ENCODE peak calls at places on chromosomes 12 and 14, in four cellular contexts. One of them, this sample, is unnamed.

GRCh38 chr12:121748571-121749265 is 36.2 kb downstream of the TMEM120B start:
- DNase-seq in ovary: peak; percentile 71
- DNase-seq in astrocyte of the spinal cord: peak; percentile 89
- DNase-seq in left ventricle myocardium inferior: no peak
- DNase-seq in this sample: peak; percentile 90

GRCh38 chr12:124318336-124319020 is 23.6 kb downstream of the RFLNA start:
- DNase-seq in ovary: no peak
- DNase-seq in astrocyte of the spinal cord: no peak
- DNase-seq in left ventricle myocardium inferior: no peak
- DNase-seq in this sample: no peak

GRCh38 chr12:56257491-56258067 is 605 bp downstream of the ANKRD52 start:
- DNase-seq in ovary: no peak
- DNase-seq in astrocyte of the spinal cord: peak; percentile 39
- DNase-seq in left ventricle myocardium inferior: no peak
- DNase-seq in this sample: peak; percentile 56

GRCh38 chr12:114684098-114684869 is at the start of gene TBX3:
- DNase-seq in ovary: peak; percentile 95
- DNase-seq in astrocyte of the spinal cord: peak; percentile 100
- DNase-seq in left ventricle myocardium inferior: peak; percentile 93
- DNase-seq in this sample: peak; percentile 99

GRCh38 chr12:98697209-98697608 is 52.1 kb downstream of the APAF1 start:
- DNase-seq in ovary: no peak
- DNase-seq in astrocyte of the spinal cord: no peak
- DNase-seq in left ventricle myocardium inferior: no peak
- DNase-seq in this sample: no peak

GRCh38 chr12:93679308-93679933 is 2.2 kb downstream of the CRADD start:
- DNase-seq in ovary: no peak
- DNase-seq in astrocyte of the spinal cord: no peak
- DNase-seq in left ventricle myocardium inferior: peak; percentile 44
- DNase-seq in this sample: no peak

GRCh38 chr12:46458500-46459106 is 86.0 kb upstream of the SLC38A2 start:
- DNase-seq in ovary: no peak
- DNase-seq in astrocyte of the spinal cord: no peak
- DNase-seq in left ventricle myocardium inferior: no peak
- DNase-seq in this sample: no peak

GRCh38 chr14:102580552-102581110 is 11.8 kb upstream of the RCOR1 start:
- DNase-seq in ovary: no peak
- DNase-seq in astrocyte of the spinal cord: no peak
- DNase-seq in left ventricle myocardium inferior: no peak
- DNase-seq in this sample: peak; percentile 67

GRCh38 chr12:17579148-17580026 is 510.6 kb downstream of the RERGL start:
- DNase-seq in ovary: no peak
- DNase-seq in astrocyte of the spinal cord: no peak
- DNase-seq in left ventricle myocardium inferior: no peak
- DNase-seq in this sample: no peak

GRCh38 chr12:70646850-70647249 is 9.6 kb upstream of the PTPRB start:
- DNase-seq in ovary: no peak
- DNase-seq in astrocyte of the spinal cord: peak; percentile 61
- DNase-seq in left ventricle myocardium inferior: no peak
- DNase-seq in this sample: peak; percentile 70

GRCh38 chr14:96599076-96599475 is 96.9 kb downstream of the PAPOLA start:
- DNase-seq in ovary: no peak
- DNase-seq in astrocyte of the spinal cord: no peak
- DNase-seq in left ventricle myocardium inferior: no peak
- DNase-seq in this sample: no peak

GRCh38 chr14:73180385-73180805 is 44.1 kb downstream of the PSEN1 start:
- DNase-seq in ovary: no peak
- DNase-seq in astrocyte of the spinal cord: peak; percentile 47
- DNase-seq in left ventricle myocardium inferior: no peak
- DNase-seq in this sample: peak; percentile 58
- H3K4me3 ChIP-seq in ovary: no peak overlapping the region
- H3K4me3 ChIP-seq in astrocyte of the spinal cord: no peak overlapping the region
- H3K4me3 ChIP-seq in left ventricle myocardium inferior: no peak overlapping the region
- H3K4me3 ChIP-seq in this sample: no peak overlapping the region

GRCh38 chr14:50311974-50312733 is at the start of the genes DMAC2L and L2HGDH:
- DNase-seq in ovary: peak; percentile 92
- DNase-seq in astrocyte of the spinal cord: peak; percentile 95
- DNase-seq in left ventricle myocardium inferior: peak; percentile 93
- DNase-seq in this sample: peak; percentile 92
- TF ChIP-seq CTCF in ovary: no peak
- TF ChIP-seq CTCF in astrocyte of the spinal cord: no peak
- TF ChIP-seq CTCF in left ventricle myocardium inferior: no peak
- TF ChIP-seq CTCF in this sample: no peak

GRCh38 chr12:62604373-62604772 is 137.7 kb downstream of the MON2 start:
- DNase-seq in ovary: no peak
- DNase-seq in astrocyte of the spinal cord: no peak
- DNase-seq in left ventricle myocardium inferior: no peak
- DNase-seq in this sample: no peak

GRCh38 chr12:62605972-62606371 is 139.3 kb downstream of the MON2 start:
- DNase-seq in ovary: no peak
- DNase-seq in astrocyte of the spinal cord: no peak
- DNase-seq in left ventricle myocardium inferior: no peak
- DNase-seq in this sample: no peak

GRCh38 chr12:62603061-62603810 is 136.6 kb downstream of the MON2 start:
- DNase-seq in ovary: peak; percentile 90
- DNase-seq in astrocyte of the spinal cord: peak; percentile 91
- DNase-seq in left ventricle myocardium inferior: peak; percentile 87
- DNase-seq in this sample: peak; percentile 97

GRCh38 chr12:62603811-62604098 is 137.1 kb downstream of the MON2 start:
- DNase-seq in ovary: no peak
- DNase-seq in astrocyte of the spinal cord: no peak
- DNase-seq in left ventricle myocardium inferior: no peak
- DNase-seq in this sample: no peak

DNA sequence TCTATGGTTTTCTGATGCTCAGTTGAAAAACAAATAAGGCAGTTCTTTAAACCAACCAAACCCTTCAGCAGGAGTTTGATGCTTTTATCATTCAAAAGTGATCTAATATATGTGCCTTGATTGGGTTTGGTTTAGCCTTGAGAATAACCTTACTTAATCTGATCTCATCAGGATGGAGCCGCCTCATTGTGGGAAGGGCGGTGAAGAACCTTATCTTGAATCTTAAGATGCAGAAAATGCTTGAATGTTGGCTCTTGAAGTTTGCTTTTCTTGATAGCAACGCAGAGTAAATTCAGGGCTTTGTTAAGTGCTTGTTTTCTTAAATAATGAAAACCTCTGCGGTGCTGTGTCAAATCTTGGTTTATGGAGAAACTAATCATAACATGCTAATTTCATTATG is 138.2 kb downstream of the MON2 start:
- DNase-seq in ovary: no peak
- DNase-seq in astrocyte of the spinal cord: peak; percentile 37
- DNase-seq in left ventricle myocardium inferior: no peak
- DNase-seq in this sample: no peak
- H3K4me3 ChIP-seq in ovary: peak overlapping the region; percentile 54
- H3K4me3 ChIP-seq in astrocyte of the spinal cord: peak overlapping the region; percentile 87
- H3K4me3 ChIP-seq in left ventricle myocardium inferior: peak overlapping the region; percentile 86
- H3K4me3 ChIP-seq in this sample: peak overlapping the region; percentile 83

DNA sequence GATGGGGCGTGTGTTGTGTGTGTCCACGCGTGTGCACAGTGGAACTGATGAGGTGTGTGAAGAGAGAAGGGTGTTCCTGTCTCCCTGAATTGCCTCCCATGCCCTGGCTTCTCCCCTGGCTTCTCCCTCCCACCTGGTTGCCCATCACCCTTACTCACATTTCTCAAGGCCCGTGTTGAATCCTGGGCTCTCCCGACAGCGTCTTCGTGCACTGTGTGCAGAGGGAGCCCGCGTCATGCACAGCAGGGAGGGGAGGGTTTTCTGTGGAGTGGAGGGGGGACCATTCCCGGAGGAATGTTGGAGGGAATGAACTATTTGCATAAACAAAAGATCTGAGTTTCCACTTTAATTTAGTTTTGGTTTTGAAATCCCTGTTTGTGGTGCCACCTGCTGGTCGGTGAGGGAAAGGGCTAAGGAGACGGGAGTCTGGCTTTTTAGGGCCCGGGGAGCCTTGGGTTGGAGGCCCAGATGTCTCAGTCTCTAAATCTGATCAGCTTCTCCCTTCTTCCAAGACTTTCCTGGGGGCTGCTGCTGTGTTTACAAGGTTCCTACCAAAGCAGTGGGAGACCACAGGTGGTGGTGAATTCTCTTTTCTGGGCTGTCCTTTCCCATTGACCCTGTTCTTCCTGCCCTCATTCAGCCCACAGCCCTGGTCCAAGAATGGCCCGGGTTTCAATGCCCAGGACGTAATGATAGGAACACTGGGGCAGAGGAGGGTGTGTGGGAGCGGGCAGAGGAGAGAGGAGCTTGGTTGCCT is at the start of gene C1R:
- DNase-seq in ovary: peak; percentile 92
- DNase-seq in astrocyte of the spinal cord: peak; percentile 82
- DNase-seq in left ventricle myocardium inferior: peak; percentile 71
- DNase-seq in this sample: peak; percentile 89
- TF ChIP-seq CTCF in ovary: peak; percentile 85
- TF ChIP-seq CTCF in astrocyte of the spinal cord: peak; percentile 91
- TF ChIP-seq CTCF in left ventricle myocardium inferior: peak; percentile 95
- TF ChIP-seq CTCF in this sample: peak; percentile 91

GRCh38 chr14:49999826-50000214 is 106.9 kb downstream of the ARF6 start:
- DNase-seq in ovary: no peak
- DNase-seq in astrocyte of the spinal cord: no peak
- DNase-seq in left ventricle myocardium inferior: no peak
- DNase-seq in this sample: no peak

GRCh38 chr14:49999216-49999761 is 106.4 kb downstream of the ARF6 start:
- DNase-seq in ovary: no peak
- DNase-seq in astrocyte of the spinal cord: peak; percentile 89
- DNase-seq in left ventricle myocardium inferior: peak; percentile 82
- DNase-seq in this sample: peak; percentile 92

GRCh38 chr14:50001146-50001998 is 108.5 kb downstream of the ARF6 start:
- DNase-seq in ovary: no peak
- DNase-seq in astrocyte of the spinal cord: peak; percentile 88
- DNase-seq in left ventricle myocardium inferior: no peak
- DNase-seq in this sample: peak; percentile 85

GRCh38 chr14:50001999-50002925 is 109.4 kb downstream of the ARF6 start:
- DNase-seq in ovary: peak; percentile 20
- DNase-seq in astrocyte of the spinal cord: no peak
- DNase-seq in left ventricle myocardium inferior: no peak
- DNase-seq in this sample: no peak

GRCh38 chr14:50000215-50001145 is 107.6 kb downstream of the ARF6 start:
- DNase-seq in ovary: peak; percentile 43
- DNase-seq in astrocyte of the spinal cord: peak; percentile 97
- DNase-seq in left ventricle myocardium inferior: peak; percentile 47
- DNase-seq in this sample: peak; percentile 96
- H3K4me3 ChIP-seq in ovary: no peak overlapping the region
- H3K4me3 ChIP-seq in astrocyte of the spinal cord: no peak overlapping the region
- H3K4me3 ChIP-seq in left ventricle myocardium inferior: no peak overlapping the region
- H3K4me3 ChIP-seq in this sample: peak overlapping the region; percentile 16

GRCh38 chr14:74495356-74495755 is 1.8 kb downstream of the ISCA2 start:
- DNase-seq in ovary: no peak
- DNase-seq in astrocyte of the spinal cord: no peak
- DNase-seq in left ventricle myocardium inferior: no peak
- DNase-seq in this sample: no peak

GRCh38 chr14:74492413-74493342 is at the start of gene NPC2:
- DNase-seq in ovary: no peak
- DNase-seq in astrocyte of the spinal cord: peak; percentile 18
- DNase-seq in left ventricle myocardium inferior: no peak
- DNase-seq in this sample: peak; percentile 31

GRCh38 chr14:74488788-74489397 is 4.2 kb downstream of the NPC2 start:
- DNase-seq in ovary: no peak
- DNase-seq in astrocyte of the spinal cord: peak; percentile 62
- DNase-seq in left ventricle myocardium inferior: no peak
- DNase-seq in this sample: peak; percentile 68

GRCh38 chr14:74493343-74494261 is at the start of gene ISCA2:
- DNase-seq in ovary: peak; percentile 99
- DNase-seq in astrocyte of the spinal cord: peak; percentile 100
- DNase-seq in left ventricle myocardium inferior: peak; percentile 100
- DNase-seq in this sample: peak; percentile 99

GRCh38 chr14:74491952-74492351 is 1.2 kb downstream of the NPC2 start:
- DNase-seq in ovary: no peak
- DNase-seq in astrocyte of the spinal cord: peak; percentile 38
- DNase-seq in left ventricle myocardium inferior: no peak
- DNase-seq in this sample: peak; percentile 47
- TF ChIP-seq CTCF in ovary: no peak
- TF ChIP-seq CTCF in astrocyte of the spinal cord: peak; percentile 30
- TF ChIP-seq CTCF in left ventricle myocardium inferior: peak; percentile 33
- TF ChIP-seq CTCF in this sample: no peak

GRCh38 chr14:93112891-93113677 is 2.6 kb downstream of the ITPK1 start:
- DNase-seq in ovary: peak; percentile 85
- DNase-seq in astrocyte of the spinal cord: peak; percentile 83
- DNase-seq in left ventricle myocardium inferior: peak; percentile 77
- DNase-seq in this sample: peak; percentile 80
- H3K4me3 ChIP-seq in ovary: peak overlapping the region; percentile 68
- H3K4me3 ChIP-seq in astrocyte of the spinal cord: peak overlapping the region; percentile 13
- H3K4me3 ChIP-seq in left ventricle myocardium inferior: peak overlapping the region; percentile 75
- H3K4me3 ChIP-seq in this sample: peak overlapping the region; percentile 72

DNA sequence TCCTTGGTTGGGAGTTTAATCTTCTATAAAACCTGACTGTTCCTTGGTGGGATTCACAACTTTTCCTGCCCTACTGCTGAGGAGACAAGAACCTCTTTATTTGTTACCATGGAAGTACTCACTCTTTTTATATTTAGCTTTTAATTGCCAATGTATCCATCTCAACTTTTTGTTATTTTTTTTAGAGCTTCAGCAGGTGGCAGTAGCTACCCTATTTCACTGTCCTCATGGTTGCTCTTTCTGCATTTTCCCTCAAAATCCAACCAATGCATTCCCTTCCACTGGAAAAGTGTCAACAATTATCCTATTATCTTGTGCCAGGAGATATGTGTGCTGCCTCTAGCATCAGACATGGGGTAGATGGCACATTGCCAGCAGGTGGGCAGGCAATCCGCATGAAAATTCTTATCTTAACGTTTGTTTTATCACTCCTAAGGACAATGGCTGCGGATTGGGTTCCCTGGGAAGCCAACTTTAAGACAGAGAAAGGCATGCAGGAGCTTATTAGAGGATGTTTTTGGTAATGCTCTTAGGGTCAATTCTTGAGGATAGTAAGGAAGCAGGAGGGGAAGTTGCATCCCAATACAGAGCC is 406.4 kb downstream of the SNAPC1 start:
- DNase-seq in ovary: no peak
- DNase-seq in astrocyte of the spinal cord: no peak
- DNase-seq in left ventricle myocardium inferior: no peak
- DNase-seq in this sample: peak; percentile 10
- TF ChIP-seq CTCF in ovary: no peak
- TF ChIP-seq CTCF in astrocyte of the spinal cord: no peak
- TF ChIP-seq CTCF in left ventricle myocardium inferior: no peak
- TF ChIP-seq CTCF in this sample: no peak

GRCh38 chr12:39618701-39619100 is 902 bp downstream of the ABCD2 start:
- DNase-seq in ovary: no peak
- DNase-seq in astrocyte of the spinal cord: no peak
- DNase-seq in left ventricle myocardium inferior: no peak
- DNase-seq in this sample: no peak
- H3K4me3 ChIP-seq in ovary: no peak overlapping the region
- H3K4me3 ChIP-seq in astrocyte of the spinal cord: no peak overlapping the region
- H3K4me3 ChIP-seq in left ventricle myocardium inferior: peak overlapping the region; percentile 68
- H3K4me3 ChIP-seq in this sample: no peak overlapping the region

This sample was measured in foreskin fibroblast.